ENCODE peak calls at places on chromosomes 12 and 14, in six cellular contexts. S is HepG2, P is PC-3, W is HCT116, H is fibroblast of lung, F is GM23248. D is an unnamed sample.
A peak's percentile ranks its signal among the peaks of the same experiment; 100 is the strongest.

GRCh38 chr12:11981174-11981733 is 89.5 kb upstream of the BCL2L14 start:
- DNase-seq in S (no peak), P (peak; percentile 62), W (no peak), H (no peak), F (peak; percentile 82), D (peak; percentile 70)

GRCh38 chr12:121388421-121388981 is 11.4 kb upstream of the RNF34 start:
- DNase-seq in S (peak; percentile 66), P (peak; percentile 79), W (no peak), H (peak; percentile 15), F (peak; percentile 82), D (no peak)

GRCh38 chr12:28059678-28060077 is 87.1 kb upstream of the PTHLH start:
- DNase-seq in S (no peak), P (no peak), W (no peak), H (no peak), F (no peak), D (no peak)

GRCh38 chr14:24171422-24172260 is at the start of gene REC8:
- DNase-seq in S (no peak), P (no peak), W (no peak), H (peak; percentile 85), F (no peak), D (no peak)

GRCh38 chr12:7837366-7837765 is 35.3 kb downstream of the SLC2A14 start:
- DNase-seq in S (no peak), P (no peak), W (no peak), H (no peak), F (no peak), D (no peak)

GRCh38 chr12:6810758-6811157 is 10.9 kb upstream of the GPR162 start:
- DNase-seq in S (no peak), P (no peak), W (no peak), H (no peak), F (no peak), D (no peak)

GRCh38 chr14:91261115-91261514 is 16.6 kb upstream of the GPR68 start:
- DNase-seq in S (no peak), P (no peak), W (no peak), H (no peak), F (no peak), D (no peak)

GRCh38 chr12:22101749-22102243 is 55.8 kb downstream of the CMAS start:
- DNase-seq in S (no peak), P (peak; percentile 46), W (no peak), H (peak; percentile 95), F (peak; percentile 81), D (no peak)

GRCh38 chr14:65790185-65790815 is 377.8 kb downstream of the FUT8 start:
- DNase-seq in S (no peak), P (no peak), W (no peak), H (no peak), F (no peak), D (no peak)

GRCh38 chr12:73514672-73515071 is 1023.0 kb upstream of the ATXN7L3B start:
- DNase-seq in S (no peak), P (peak; percentile 13), W (peak; percentile 8), H (no peak), F (no peak), D (no peak)

GRCh38 chr12:67937822-67938221 is 51.4 kb upstream of the IFNG-AS1 start:
- DNase-seq in S (no peak), P (no peak), W (no peak), H (no peak), F (no peak), D (peak; percentile 46)

GRCh38 chr14:104601786-104602185 is 2.8 kb downstream of the TMEM179 start:
- DNase-seq in S (no peak), P (no peak), W (no peak), H (peak; percentile 4), F (peak; percentile 23), D (no peak)

GRCh38 chr14:82449926-82450325 is 916.3 kb upstream of the SEL1L start:
- DNase-seq in S (no peak), P (no peak), W (no peak), H (no peak), F (no peak), D (no peak)

GRCh38 chr12:3924761-3925160 is 51.6 kb upstream of the PARP11 start:
- DNase-seq in S (no peak), P (no peak), W (no peak), H (no peak), F (no peak), D (no peak)

GRCh38 chr14:95993768-95994592 is 45.2 kb upstream of the C14orf132 start:
- DNase-seq in S (peak; percentile 39), P (peak; percentile 49), W (peak; percentile 43), H (peak; percentile 78), F (peak; percentile 76), D (peak; percentile 23)

GRCh38 chr12:93823616-93824410 is 146.6 kb downstream of the CRADD start:
- DNase-seq in S (no peak), P (no peak), W (no peak), H (peak; percentile 46), F (peak; percentile 43), D (no peak)

GRCh38 chr12:19833775-19834501 is 394.6 kb downstream of the AEBP2 start:
- DNase-seq in S (no peak), P (peak; percentile 32), W (no peak), H (peak; percentile 32), F (peak; percentile 52), D (no peak)

GRCh38 chr12:51759175-51759574 is 89.3 kb downstream of the FIGNL2 start:
- DNase-seq in S (no peak), P (peak; percentile 83), W (no peak), H (no peak), F (peak; percentile 36), D (no peak)

GRCh38 chr14:101082036-101082435 is 178.5 kb upstream of the RTL1 start:
- DNase-seq in S (no peak), P (no peak), W (no peak), H (no peak), F (no peak), D (no peak)

GRCh38 chr12:99043319-99043914 is 398.3 kb downstream of the APAF1 start:
- DNase-seq in S (peak; percentile 45), P (peak; percentile 78), W (peak; percentile 51), H (peak; percentile 71), F (peak; percentile 69), D (peak; percentile 72)

GRCh38 chr12:93016752-93017350 is 87.8 kb upstream of the EEA1 start:
- DNase-seq in S (peak; percentile 88), P (no peak), W (no peak), H (no peak), F (no peak), D (no peak)

GRCh38 chr12:64265839-64266238 is 43.7 kb upstream of the KICS2 start:
- DNase-seq in S (no peak), P (no peak), W (no peak), H (no peak), F (no peak), D (no peak)

GRCh38 chr14:93033983-93034670 is 81.6 kb downstream of the ITPK1 start:
- DNase-seq in S (no peak), P (no peak), W (no peak), H (no peak), F (no peak), D (no peak)

GRCh38 chr12:113862570-113863454 is 103.3 kb downstream of the RBM19 start:
- DNase-seq in S (no peak), P (no peak), W (no peak), H (peak; percentile 87), F (peak; percentile 14), D (no peak)

GRCh38 chr12:104281636-104282035 is 21.9 kb upstream of the EID3 start:
- DNase-seq in S (no peak), P (peak; percentile 58), W (no peak), H (no peak), F (peak; percentile 31), D (no peak)

GRCh38 chr12:104282109-104282508 is 21.4 kb upstream of the EID3 start:
- DNase-seq in S (no peak), P (peak; percentile 32), W (no peak), H (peak; percentile 67), F (peak; percentile 45), D (no peak)

GRCh38 chr12:104286538-104287482 is 16.7 kb upstream of the EID3 start:
- DNase-seq in S (peak; percentile 95), P (peak; percentile 99), W (peak; percentile 96), H (peak; percentile 99), F (peak; percentile 97), D (peak; percentile 99)

GRCh38 chr12:104288635-104289258 is 14.8 kb upstream of the EID3 start:
- DNase-seq in S (peak; percentile 93), P (peak; percentile 96), W (peak; percentile 73), H (peak; percentile 78), F (peak; percentile 88), D (peak; percentile 95)

GRCh38 chr12:104285740-104286537 is 17.6 kb upstream of the EID3 start:
- DNase-seq in S (no peak), P (peak; percentile 94), W (peak; percentile 42), H (no peak), F (no peak), D (no peak)
- H2AFZ ChIP-seq in S (no peak overlapping the region), P (peak overlapping the region; percentile 7), W (no peak overlapping the region), H (no peak overlapping the region), F (no peak overlapping the region), D (peak overlapping the region; percentile 65)

GRCh38 chr12:109287811-109288469 is 21.1 kb downstream of the FOXN4 start:
- DNase-seq in S (no peak), P (no peak), W (no peak), H (no peak), F (no peak), D (no peak)
- H3K4me2 ChIP-seq in S (no peak overlapping the region), P (no peak overlapping the region), W (peak overlapping the region; percentile 24), H (no peak overlapping the region), F (no peak overlapping the region), D (no peak overlapping the region)

DNA sequence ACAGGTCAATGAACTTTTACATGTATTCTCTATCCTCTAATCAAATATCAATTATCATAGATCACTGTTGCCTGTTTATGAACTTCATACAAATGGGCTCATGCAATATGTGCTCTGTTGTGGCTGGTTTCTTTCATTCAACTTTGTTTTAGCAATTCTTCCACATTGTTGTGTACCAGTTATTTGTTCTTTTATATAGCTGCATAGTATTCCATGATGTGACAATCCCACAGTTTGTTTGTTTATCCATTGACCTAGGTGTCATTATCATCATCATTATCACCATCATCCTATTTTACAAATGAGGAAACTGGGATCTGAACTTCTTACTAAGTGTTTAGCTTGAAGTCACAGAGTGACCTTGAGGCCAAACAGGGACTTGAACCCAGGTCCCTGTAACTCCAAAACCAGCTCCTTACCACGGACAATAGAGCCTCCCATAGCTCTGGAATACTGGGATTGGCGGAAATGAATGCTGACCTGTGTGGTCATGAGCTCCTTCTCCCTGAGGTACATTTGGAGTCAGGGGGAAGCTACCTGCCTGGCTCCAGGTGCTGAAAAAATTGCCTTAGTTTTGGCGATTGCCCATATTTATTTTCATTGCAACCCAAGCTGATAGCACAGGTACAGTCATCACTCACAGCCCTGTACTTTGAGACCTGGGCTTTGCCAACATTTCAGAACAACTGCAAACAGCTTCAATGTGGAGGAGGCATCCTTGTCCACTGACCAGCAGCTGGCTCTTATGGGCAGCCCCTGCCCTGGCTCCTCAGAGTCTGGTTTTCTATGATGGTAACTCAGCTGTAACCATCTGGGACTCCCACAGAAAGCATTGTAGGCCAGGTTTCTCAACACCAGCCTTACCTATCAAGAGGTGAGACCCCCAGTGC is 9.2 kb downstream of the ZFP36L1 start:
- DNase-seq in S (peak; percentile 94), P (peak; percentile 42), W (no peak), H (no peak), F (no peak), D (no peak)
- H3K4me1 ChIP-seq in S (peaks cover 98% of the 10 kb centered on the region), P (peaks cover 77% of the 10 kb centered on the region), W (peaks cover 100% of the 10 kb centered on the region), H (peaks cover 37% of the 10 kb centered on the region), F (peaks cover 70% of the 10 kb centered on the region), D (no peaks in the 10 kb centered on the region)

DNA sequence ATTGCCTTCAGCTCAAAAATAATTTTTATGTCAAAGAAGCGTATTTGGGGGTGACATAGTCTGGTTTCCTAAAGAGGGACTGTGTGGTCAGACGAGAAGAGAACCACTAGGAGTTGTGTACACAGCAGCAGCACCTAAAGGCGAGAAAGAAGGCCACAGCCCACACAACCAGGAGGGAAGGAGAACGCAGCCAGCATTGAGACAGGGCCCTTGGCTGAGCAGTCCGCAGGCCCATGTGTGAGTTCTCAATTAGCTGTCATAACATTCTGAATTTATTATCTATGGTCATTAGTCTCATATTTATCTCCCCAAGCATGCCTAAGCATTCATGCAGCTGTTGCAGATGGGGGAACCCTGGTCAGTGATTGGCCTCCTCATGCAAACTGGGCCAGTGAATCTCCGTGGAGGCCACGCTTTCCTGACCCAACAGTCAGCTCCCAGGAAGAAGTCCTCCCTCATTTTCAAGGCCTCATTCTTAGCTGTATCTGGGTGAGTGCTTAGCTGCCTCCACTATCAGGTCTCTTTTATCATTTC is 81.2 kb upstream of the ATF7IP start:
- DNase-seq in S (no peak), P (no peak), W (no peak), H (peak; percentile 71), F (no peak), D (no peak)
- H2AFZ ChIP-seq in S (no peak overlapping the region), P (no peak overlapping the region), W (no peak overlapping the region), H (no peak overlapping the region), F (peak overlapping the region; percentile 53), D (no peak overlapping the region)

D was measured in MM.1S.